ENCODE peak calls at places on chromosomes 13 and 19, in six cellular contexts. G is NCI-H187; Y is activated T-helper 1 cell treated with anti-CD3 and anti-CD28 coated beads, Interleukin-2, amount 50 U/mL, for 16 hours; E is prostate gland; M is NCI-H2081; W is activated CD4-positive, alpha-beta memory T cell treated with anti-CD3 and anti-CD28 coated beads, Interleukin-2, amount 10 ng/mL, durations not matched to agents 7 days and 5 days. C is an unnamed sample.

GRCh38 chr13:96091932-96092253 is 2.0 kb downstream of the HS6ST3 start:
- DNase-seq in M (no peak), W (no peak), E (no peak), Y (no peak), G (no peak), C (no peak)

GRCh38 chr13:48154671-48155070 is 59.8 kb upstream of the MED4 start:
- DNase-seq in E (no peak), W (no peak), G (no peak), M (no peak), Y (no peak), C (no peak)

GRCh38 chr19:51066816-51067215 is 1.9 kb upstream of the KLK13 start:
- DNase-seq in G (no peak), W (no peak), M (no peak), Y (no peak), E (no peak), C (no peak)

GRCh38 chr19:30255783-30256509 is 116.2 kb upstream of the ZNF536 start:
- DNase-seq in W (no peak), G (no peak), E (no peak), M (no peak), Y (no peak), C (no peak)

GRCh38 chr19:3319643-3320353 is 46.6 kb upstream of the NFIC start:
- DNase-seq in Y (no peak), W (no peak), E (no peak), G (no peak), M (no peak), C (no peak)

GRCh38 chr13:41007359-41008118 is 11.6 kb downstream of the ELF1 start:
- DNase-seq in E (no peak), M (no peak), Y (no peak), W (peak; percentile 30), G (no peak), C (peak; percentile 81)

GRCh38 chr19:33055718-33056117 is 9.0 kb downstream of the RHPN2 start:
- DNase-seq in Y (no peak), M (no peak), E (no peak), G (no peak), W (no peak), C (no peak)

GRCh38 chr13:41631296-41631965 is 174.1 kb downstream of the RGCC start:
- DNase-seq in Y (no peak), W (no peak), G (no peak), E (no peak), M (no peak), C (no peak)

GRCh38 chr19:14342809-14343208 is 38.4 kb upstream of the ADGRE5 start:
- DNase-seq in M (no peak), E (no peak), Y (no peak), G (no peak), W (no peak), C (no peak)

GRCh38 chr13:30874561-30874960 is 31.5 kb upstream of the MEDAG start:
- DNase-seq in G (no peak), Y (no peak), E (no peak), W (no peak), M (no peak), C (no peak)

GRCh38 chr13:47610687-47611086 is 390.4 kb downstream of the SUCLA2 start:
- DNase-seq in W (no peak), E (no peak), M (no peak), Y (no peak), G (no peak), C (no peak)

GRCh38 chr19:16167055-16167454 is 6.3 kb downstream of the CIB3 start:
- DNase-seq in G (no peak), W (no peak), M (no peak), Y (no peak), E (no peak), C (no peak)

GRCh38 chr19:50870417-50871089 is 2.7 kb upstream of the KLK2 start:
- DNase-seq in Y (no peak), E (no peak), M (no peak), W (peak; percentile 26), G (no peak), C (peak; percentile 70)

GRCh38 chr13:113863511-113864302 is at the start of gene GAS6:
- DNase-seq in Y (no peak), M (peak; percentile 23), E (peak; percentile 55), G (no peak), W (no peak), C (peak; percentile 51)

GRCh38 chr13:21675095-21676007 is 4.5 kb downstream of the FGF9 start:
- DNase-seq in M (peak; percentile 86), W (peak; percentile 35), Y (no peak), E (no peak), G (peak; percentile 54), C (no peak)

C was measured in erythroblast.